ENCODE peak calls at places on chromosomes 5 and 9, in four cellular contexts. I is aorta, E is breast epithelium, L is right lobe of liver. F is an unnamed sample. For H3K36me3, the result is how much of the 10 kb centered on the place peaks cover.

GRCh38 chr5:131541766-131542165 is 93.3 kb downstream of the RAPGEF6 start:
- DNase-seq in I (no peak), E (no peak), L (no peak), F (no peak)

GRCh38 chr9:96417051-96417586 is 1.1 kb downstream of the ZNF367 start:
- DNase-seq in I (peak), E (peak), L (peak), F (peak)

GRCh38 chr5:73633060-73633459 is 7.1 kb downstream of the ARHGEF28 start:
- DNase-seq in I (no peak), E (no peak), L (no peak), F (no peak)

GRCh38 chr5:107633171-107633901 is 37.4 kb downstream of the EFNA5 start:
- DNase-seq in I (no peak), E (no peak), L (no peak), F (no peak)

GRCh38 chr5:124692324-124692723 is 54.1 kb downstream of the ZNF608 start:
- DNase-seq in I (no peak), E (no peak), L (no peak), F (no peak)

GRCh38 chr5:167743685-167744084 is 547.8 kb upstream of the WWC1 start:
- DNase-seq in I (no peak), E (no peak), L (no peak), F (no peak)

GRCh38 chr9:29208670-29209069 is 1635.4 kb upstream of the C9orf72 start:
- DNase-seq in I (no peak), E (no peak), L (no peak), F (no peak)

GRCh38 chr5:159899067-159900049 is 16.9 kb upstream of the ADRA1B start:
- DNase-seq in I (no peak), E (no peak), L (no peak), F (no peak)

GRCh38 chr5:21776466-21776865 is 1076.7 kb downstream of the CDH12 start:
- DNase-seq in I (no peak), E (no peak), L (no peak), F (no peak)

GRCh38 chr5:75052461-75053285 is at the start of gene GCNT4:
- DNase-seq in I (peak), E (no peak), L (peak), F (peak)

GRCh38 chr5:73591102-73591695 is 25.7 kb downstream of the UTP15 start:
- DNase-seq in I (no peak), E (no peak), L (no peak), F (peak)

GRCh38 chr5:125583291-125583690 is 836.9 kb upstream of the ZNF608 start:
- DNase-seq in I (no peak), E (no peak), L (no peak), F (no peak)

GRCh38 chr9:61634192-61634591 is 444.4 kb downstream of the SPATA31A7 start:
- DNase-seq in I (no peak), E (no peak), L (no peak), F (no peak)

GRCh38 chr5:157718529-157718928 is 12.7 kb upstream of the THG1L start:
- DNase-seq in I (no peak), E (no peak), L (no peak), F (no peak)

GRCh38 chr5:56615750-56616149 is 199.6 kb upstream of the MAP3K1 start:
- DNase-seq in I (no peak), E (no peak), L (no peak), F (no peak)

GRCh38 chr5:32210151-32210550 is 36.0 kb upstream of the GOLPH3 start:
- DNase-seq in I (no peak), E (no peak), L (no peak), F (no peak)

GRCh38 chr5:170986598-170986997 is 124.8 kb downstream of the RANBP17 start:
- DNase-seq in I (no peak), E (no peak), L (no peak), F (no peak)

GRCh38 chr5:126938461-126938860 is 91.9 kb downstream of the MARCHF3 start:
- DNase-seq in I (no peak), E (no peak), L (no peak), F (no peak)

GRCh38 chr5:61679562-61679961 is 347.5 kb downstream of the ZSWIM6 start:
- DNase-seq in I (no peak), E (no peak), L (no peak), F (no peak)

GRCh38 chr5:65828507-65828906 is 97.9 kb upstream of the ERBIN start:
- DNase-seq in I (no peak), E (no peak), L (no peak), F (no peak)

GRCh38 chr9:128275198-128276007 is at the start of gene GOLGA2:
- DNase-seq in I (peak), E (no peak), L (no peak), F (no peak)

GRCh38 chr9:114284316-114285060 is 38.4 kb upstream of the ORM1 start:
- DNase-seq in I (peak), E (no peak), L (peak), F (no peak)

GRCh38 chr5:102511666-102512065 is 12.9 kb upstream of the SLCO6A1 start:
- DNase-seq in I (no peak), E (no peak), L (no peak), F (no peak)

GRCh38 chr5:169637085-169637855 is at the start of gene DOCK2:
- DNase-seq in I (peak), E (no peak), L (peak), F (peak)

GRCh38 chr9:97313746-97314145 is 6.3 kb downstream of the CCDC180 start:
- DNase-seq in I (no peak), E (no peak), L (no peak), F (no peak)

GRCh38 chr5:133581918-133582317 is 30.4 kb downstream of the FSTL4 start:
- DNase-seq in I (no peak), E (no peak), L (no peak), F (no peak)

GRCh38 chr5:102799017-102799416 is 43.9 kb downstream of the PAM start:
- DNase-seq in I (no peak), E (no peak), L (no peak), F (no peak)

GRCh38 chr9:132288371-132288770 is 66.4 kb downstream of the SETX start:
- DNase-seq in I (no peak), E (no peak), L (no peak), F (no peak)
- H3K36me3 ChIP-seq in I (under half), E (under half), L (under half), F (under half)

DNA sequence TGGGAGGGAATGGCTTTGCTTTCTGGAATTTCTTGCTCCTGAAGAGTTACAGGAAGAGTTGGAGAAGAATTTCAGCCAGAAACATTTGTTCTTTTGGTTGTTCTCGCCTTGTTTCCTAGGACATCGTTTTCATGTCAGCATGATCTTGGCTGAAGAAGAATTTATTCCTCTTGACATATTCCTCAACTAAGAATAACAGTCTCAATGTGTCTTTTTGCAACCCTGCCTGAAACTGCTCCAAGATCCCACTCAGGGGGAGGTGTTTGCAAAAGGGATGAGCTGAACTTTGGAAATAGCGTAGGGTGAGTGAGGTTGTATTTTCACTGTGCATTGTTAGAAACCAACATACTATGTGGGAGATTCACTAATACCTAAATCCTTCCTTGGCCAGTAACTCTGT is 26.1 kb downstream of the MAMDC2 start:
- DNase-seq in I (no peak), E (no peak), L (no peak), F (no peak)
- H3K4me3 ChIP-seq in I (no peak), E (no peak), L (no peak), F (no peak)

GRCh38 chr9:89325733-89326132 is 7.4 kb downstream of the SECISBP2 start:
- DNase-seq in I (no peak), E (no peak), L (no peak), F (no peak)
- H3K36me3 ChIP-seq in I (under half), E (under half), L (under half), F (under half)

DNA sequence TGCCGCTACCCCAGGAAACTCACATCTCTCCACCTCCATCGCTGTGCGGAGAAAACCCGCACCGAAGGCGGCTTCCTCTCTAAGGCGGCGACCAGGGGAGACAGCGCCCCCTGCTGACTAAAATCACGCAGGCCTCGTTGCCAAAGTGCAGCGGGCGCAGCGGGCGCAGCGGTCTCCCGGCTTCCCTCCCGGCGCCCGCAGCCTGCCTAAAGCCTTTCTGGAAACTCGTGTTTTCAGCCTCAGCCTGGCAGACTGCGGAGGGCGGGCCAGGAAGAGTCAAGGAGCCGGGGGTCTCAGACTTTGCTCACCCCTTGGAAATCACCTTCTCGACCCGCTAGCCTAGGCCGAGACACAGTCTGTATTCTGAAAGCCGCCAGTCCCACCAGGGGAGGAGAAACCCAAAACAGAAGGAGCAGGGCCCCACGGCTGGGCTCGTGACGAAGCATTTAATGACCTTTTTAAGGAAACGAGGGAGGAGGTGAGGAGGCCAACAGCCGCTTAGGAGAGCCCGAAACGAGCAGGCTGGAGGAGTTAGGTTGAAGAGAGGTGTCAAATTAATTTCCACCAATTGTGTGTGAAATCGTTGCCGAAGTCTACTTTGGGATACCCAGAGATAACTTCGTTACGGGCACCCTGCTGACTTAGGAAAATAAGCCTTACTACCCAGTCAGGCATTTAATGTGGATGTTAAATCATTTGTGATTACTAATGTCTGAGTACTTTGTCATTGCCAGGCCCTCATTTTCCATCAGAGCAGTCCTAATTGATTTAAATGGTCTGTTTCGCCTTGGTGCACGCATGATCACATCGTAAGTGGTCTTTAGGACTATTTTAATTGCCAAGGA is 7.3 kb upstream of the FOXB2 start:
- DNase-seq in I (peak), E (peak), L (peak), F (peak)
- H3K4me3 ChIP-seq in I (no peak), E (no peak), L (no peak), F (no peak)

GRCh38 chr9:4862506-4863250 is 69.9 kb downstream of the RCL1 start:
- DNase-seq in I (no peak), E (no peak), L (no peak), F (no peak)

GRCh38 chr9:4859035-4859434 is 66.3 kb downstream of the RCL1 start:
- DNase-seq in I (no peak), E (no peak), L (no peak), F (no peak)

GRCh38 chr9:4861145-4861544 is 68.4 kb downstream of the RCL1 start:
- DNase-seq in I (no peak), E (no peak), L (no peak), F (no peak)

GRCh38 chr9:4861736-4862451 is 69.2 kb downstream of the RCL1 start:
- DNase-seq in I (no peak), E (no peak), L (no peak), F (no peak)

GRCh38 chr9:4860383-4860782 is 67.6 kb downstream of the RCL1 start:
- DNase-seq in I (no peak), E (no peak), L (no peak), F (no peak)
- H3K36me3 ChIP-seq in I (under half), E (under half), L (under half), F (under half)

DNA sequence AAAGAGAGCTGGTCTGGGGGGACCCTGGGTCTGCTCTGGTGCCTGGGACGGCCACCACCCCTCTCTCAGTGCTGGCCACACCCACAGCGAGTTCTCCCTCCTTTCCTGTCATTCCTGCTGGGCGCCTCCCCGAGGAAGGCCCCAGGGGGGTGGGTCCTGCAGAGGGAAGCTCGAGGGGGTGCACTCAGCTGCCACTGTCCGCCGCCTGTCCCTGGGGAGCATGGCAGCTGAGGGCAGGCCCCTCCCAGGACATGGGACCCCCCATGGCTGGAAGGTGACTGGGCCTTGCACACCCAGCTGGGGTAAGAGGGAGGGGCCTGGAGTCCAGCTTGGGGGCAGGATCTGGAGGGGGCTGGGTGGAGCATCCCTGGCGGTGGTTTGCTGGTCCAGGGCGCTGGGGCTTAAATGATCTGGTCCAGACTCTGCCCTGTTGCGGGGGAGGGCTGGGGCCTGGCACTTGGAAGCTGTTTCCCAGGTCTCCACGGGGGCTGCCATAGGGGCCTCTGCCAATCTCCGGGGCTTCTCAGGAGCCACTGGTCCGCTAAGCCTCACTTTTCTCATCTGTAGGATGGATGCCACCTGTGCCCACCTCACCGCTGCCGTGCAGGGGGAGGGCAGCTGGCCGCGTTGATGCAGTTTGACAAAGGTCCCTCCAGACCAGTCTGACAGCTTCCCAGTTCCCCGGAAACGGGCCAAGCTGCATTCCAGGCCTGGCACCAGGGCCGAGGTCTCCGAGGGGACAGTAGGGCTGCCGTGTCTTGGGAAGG is 6.0 kb upstream of the SLC2A6 start:
- DNase-seq in I (peak), E (no peak), L (peak), F (no peak)
- H3K4me3 ChIP-seq in I (no peak), E (no peak), L (no peak), F (no peak)

GRCh38 chr9:92633879-92634278 is 36.1 kb downstream of the IPPK start:
- DNase-seq in I (peak), E (no peak), L (peak), F (no peak)
- H3K36me3 ChIP-seq in I (under half), E (under half), L (under half), F (half or more)

DNA sequence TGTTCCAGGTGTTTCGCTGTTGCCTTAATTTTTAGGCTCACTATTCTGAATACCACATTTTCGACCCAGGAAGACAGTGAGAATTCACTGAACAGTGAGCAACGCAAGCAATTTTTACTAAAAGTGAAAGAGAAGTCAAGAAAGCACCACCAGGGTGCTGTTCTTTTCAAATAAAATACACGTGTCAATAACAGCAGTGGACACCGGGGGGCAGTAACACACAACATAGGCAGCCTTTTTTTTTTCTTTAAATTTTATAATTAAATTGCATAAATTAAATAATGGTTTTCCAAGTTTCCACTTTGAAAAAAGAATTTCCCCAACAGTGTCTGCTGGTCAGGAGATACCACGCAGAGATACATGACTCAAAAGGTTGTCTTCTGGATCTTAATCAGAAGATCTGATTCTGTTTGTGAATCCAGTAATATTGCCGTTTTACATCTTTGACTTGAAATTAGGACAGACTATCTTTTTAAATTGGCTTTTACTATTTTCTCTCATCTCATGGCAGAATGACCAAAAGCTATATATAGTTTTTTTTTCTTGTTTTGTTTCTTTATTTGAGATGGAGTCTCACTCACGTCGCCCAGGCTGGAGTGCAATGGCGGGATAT is 47.1 kb upstream of the SH3GL2 start:
- DNase-seq in I (no peak), E (no peak), L (no peak), F (no peak)
- H3K4me3 ChIP-seq in I (no peak), E (no peak), L (no peak), F (no peak)